ENCODE peak calls at places on chromosomes 5 and 9, in eight cellular contexts. One of them, this sample, is unnamed.

GRCh38 chr5:152514827-152515397 is 109.8 kb upstream of the NMUR2 start:
- DNase-seq in right cardiac atrium: no peak
- DNase-seq in substantia nigra: no peak
- DNase-seq in lower leg skin: no peak
- DNase-seq in fibroblast of mammary gland: peak; percentile 35
- DNase-seq in stimulated activated CD8-positive, alpha-beta memory T cell treated with anti-CD3 and anti-CD28 coated beads, Interleukin-15, amount 100 ng/mL, for 24 hours: no peak
- DNase-seq in ACHN: peak; percentile 28
- DNase-seq in SK-MEL-5: peak; percentile 52
- DNase-seq in this sample: no peak

GRCh38 chr5:142924135-142924883 is 154.1 kb downstream of the ARHGAP26 start:
- DNase-seq in right cardiac atrium: no peak
- DNase-seq in substantia nigra: no peak
- DNase-seq in lower leg skin: no peak
- DNase-seq in fibroblast of mammary gland: peak; percentile 33
- DNase-seq in stimulated activated CD8-positive, alpha-beta memory T cell treated with anti-CD3 and anti-CD28 coated beads, Interleukin-15, amount 100 ng/mL, for 24 hours: no peak
- DNase-seq in ACHN: peak; percentile 1
- DNase-seq in SK-MEL-5: no peak
- DNase-seq in this sample: no peak

GRCh38 chr9:28779240-28779639 is 1206.0 kb upstream of the C9orf72 start:
- DNase-seq in right cardiac atrium: no peak
- DNase-seq in substantia nigra: no peak
- DNase-seq in lower leg skin: no peak
- DNase-seq in fibroblast of mammary gland: peak; percentile 44
- DNase-seq in stimulated activated CD8-positive, alpha-beta memory T cell treated with anti-CD3 and anti-CD28 coated beads, Interleukin-15, amount 100 ng/mL, for 24 hours: no peak
- DNase-seq in ACHN: no peak
- DNase-seq in SK-MEL-5: no peak
- DNase-seq in this sample: no peak

GRCh38 chr9:133767625-133768024 is 29.5 kb upstream of the SARDH start:
- DNase-seq in right cardiac atrium: no peak
- DNase-seq in substantia nigra: no peak
- DNase-seq in lower leg skin: peak; percentile 40
- DNase-seq in fibroblast of mammary gland: no peak
- DNase-seq in stimulated activated CD8-positive, alpha-beta memory T cell treated with anti-CD3 and anti-CD28 coated beads, Interleukin-15, amount 100 ng/mL, for 24 hours: no peak
- DNase-seq in ACHN: no peak
- DNase-seq in SK-MEL-5: no peak
- DNase-seq in this sample: no peak

GRCh38 chr9:16143947-16144890 is 591.4 kb downstream of the CCDC171 start:
- DNase-seq in right cardiac atrium: no peak
- DNase-seq in substantia nigra: no peak
- DNase-seq in lower leg skin: peak; percentile 70
- DNase-seq in fibroblast of mammary gland: no peak
- DNase-seq in stimulated activated CD8-positive, alpha-beta memory T cell treated with anti-CD3 and anti-CD28 coated beads, Interleukin-15, amount 100 ng/mL, for 24 hours: no peak
- DNase-seq in ACHN: no peak
- DNase-seq in SK-MEL-5: no peak
- DNase-seq in this sample: no peak

GRCh38 chr9:34628656-34629491 is at the start of gene ARID3C:
- DNase-seq in right cardiac atrium: no peak
- DNase-seq in substantia nigra: no peak
- DNase-seq in lower leg skin: no peak
- DNase-seq in fibroblast of mammary gland: no peak
- DNase-seq in stimulated activated CD8-positive, alpha-beta memory T cell treated with anti-CD3 and anti-CD28 coated beads, Interleukin-15, amount 100 ng/mL, for 24 hours: no peak
- DNase-seq in ACHN: no peak
- DNase-seq in SK-MEL-5: no peak
- DNase-seq in this sample: no peak

GRCh38 chr9:125477089-125477544 is 215.5 kb downstream of the GAPVD1 start:
- DNase-seq in right cardiac atrium: no peak
- DNase-seq in substantia nigra: no peak
- DNase-seq in lower leg skin: no peak
- DNase-seq in fibroblast of mammary gland: no peak
- DNase-seq in stimulated activated CD8-positive, alpha-beta memory T cell treated with anti-CD3 and anti-CD28 coated beads, Interleukin-15, amount 100 ng/mL, for 24 hours: no peak
- DNase-seq in ACHN: no peak
- DNase-seq in SK-MEL-5: no peak
- DNase-seq in this sample: no peak

GRCh38 chr5:57834829-57835554 is 352.4 kb upstream of the ACTBL2 start:
- DNase-seq in right cardiac atrium: no peak
- DNase-seq in substantia nigra: no peak
- DNase-seq in lower leg skin: no peak
- DNase-seq in fibroblast of mammary gland: peak; percentile 33
- DNase-seq in stimulated activated CD8-positive, alpha-beta memory T cell treated with anti-CD3 and anti-CD28 coated beads, Interleukin-15, amount 100 ng/mL, for 24 hours: no peak
- DNase-seq in ACHN: peak; percentile 75
- DNase-seq in SK-MEL-5: no peak
- DNase-seq in this sample: no peak

GRCh38 chr9:113593682-113594281 is 130.3 kb downstream of the RGS3 start:
- DNase-seq in right cardiac atrium: peak; percentile 97
- DNase-seq in substantia nigra: peak; percentile 86
- DNase-seq in lower leg skin: peak; percentile 95
- DNase-seq in fibroblast of mammary gland: peak; percentile 96
- DNase-seq in stimulated activated CD8-positive, alpha-beta memory T cell treated with anti-CD3 and anti-CD28 coated beads, Interleukin-15, amount 100 ng/mL, for 24 hours: no peak
- DNase-seq in ACHN: peak; percentile 97
- DNase-seq in SK-MEL-5: peak; percentile 98
- DNase-seq in this sample: peak; percentile 96

GRCh38 chr9:5529683-5530221 is 19.4 kb downstream of the PDCD1LG2 start:
- DNase-seq in right cardiac atrium: no peak
- DNase-seq in substantia nigra: no peak
- DNase-seq in lower leg skin: no peak
- DNase-seq in fibroblast of mammary gland: no peak
- DNase-seq in stimulated activated CD8-positive, alpha-beta memory T cell treated with anti-CD3 and anti-CD28 coated beads, Interleukin-15, amount 100 ng/mL, for 24 hours: no peak
- DNase-seq in ACHN: no peak
- DNase-seq in SK-MEL-5: no peak
- DNase-seq in this sample: no peak

GRCh38 chr9:32841314-32841713 is 58.0 kb downstream of the TMEM215 start:
- DNase-seq in right cardiac atrium: no peak
- DNase-seq in substantia nigra: no peak
- DNase-seq in lower leg skin: no peak
- DNase-seq in fibroblast of mammary gland: no peak
- DNase-seq in stimulated activated CD8-positive, alpha-beta memory T cell treated with anti-CD3 and anti-CD28 coated beads, Interleukin-15, amount 100 ng/mL, for 24 hours: no peak
- DNase-seq in ACHN: no peak
- DNase-seq in SK-MEL-5: no peak
- DNase-seq in this sample: no peak

GRCh38 chr9:112002847-112003457 is 106.3 kb downstream of the UGCG start:
- DNase-seq in right cardiac atrium: no peak
- DNase-seq in substantia nigra: no peak
- DNase-seq in lower leg skin: peak; percentile 25
- DNase-seq in fibroblast of mammary gland: peak; percentile 21
- DNase-seq in stimulated activated CD8-positive, alpha-beta memory T cell treated with anti-CD3 and anti-CD28 coated beads, Interleukin-15, amount 100 ng/mL, for 24 hours: no peak
- DNase-seq in ACHN: no peak
- DNase-seq in SK-MEL-5: no peak
- DNase-seq in this sample: no peak

GRCh38 chr9:69122086-69122390 is 52.0 kb upstream of the TJP2 start:
- DNase-seq in right cardiac atrium: peak; percentile 71
- DNase-seq in substantia nigra: peak; percentile 73
- DNase-seq in lower leg skin: peak; percentile 92
- DNase-seq in fibroblast of mammary gland: peak; percentile 49
- DNase-seq in stimulated activated CD8-positive, alpha-beta memory T cell treated with anti-CD3 and anti-CD28 coated beads, Interleukin-15, amount 100 ng/mL, for 24 hours: no peak
- DNase-seq in ACHN: peak; percentile 74
- DNase-seq in SK-MEL-5: peak; percentile 66
- DNase-seq in this sample: peak; percentile 85

GRCh38 chr9:94002316-94003140 is 47.4 kb upstream of the BARX1 start:
- DNase-seq in right cardiac atrium: no peak
- DNase-seq in substantia nigra: no peak
- DNase-seq in lower leg skin: no peak
- DNase-seq in fibroblast of mammary gland: peak; percentile 59
- DNase-seq in stimulated activated CD8-positive, alpha-beta memory T cell treated with anti-CD3 and anti-CD28 coated beads, Interleukin-15, amount 100 ng/mL, for 24 hours: no peak
- DNase-seq in ACHN: peak; percentile 52
- DNase-seq in SK-MEL-5: peak; percentile 75
- DNase-seq in this sample: no peak

GRCh38 chr5:149940941-149941644 is 3.5 kb downstream of the PDE6A start:
- DNase-seq in right cardiac atrium: no peak
- DNase-seq in substantia nigra: no peak
- DNase-seq in lower leg skin: no peak
- DNase-seq in fibroblast of mammary gland: no peak
- DNase-seq in stimulated activated CD8-positive, alpha-beta memory T cell treated with anti-CD3 and anti-CD28 coated beads, Interleukin-15, amount 100 ng/mL, for 24 hours: no peak
- DNase-seq in ACHN: no peak
- DNase-seq in SK-MEL-5: peak; percentile 99
- DNase-seq in this sample: no peak

GRCh38 chr9:96674914-96675538 is 19.9 kb upstream of the PRXL2C start:
- DNase-seq in right cardiac atrium: no peak
- DNase-seq in substantia nigra: no peak
- DNase-seq in lower leg skin: no peak
- DNase-seq in fibroblast of mammary gland: peak; percentile 79
- DNase-seq in stimulated activated CD8-positive, alpha-beta memory T cell treated with anti-CD3 and anti-CD28 coated beads, Interleukin-15, amount 100 ng/mL, for 24 hours: no peak
- DNase-seq in ACHN: peak; percentile 35
- DNase-seq in SK-MEL-5: no peak
- DNase-seq in this sample: no peak

GRCh38 chr5:127909078-127909477 is 174.5 kb upstream of the SLC12A2 start:
- DNase-seq in right cardiac atrium: no peak
- DNase-seq in substantia nigra: no peak
- DNase-seq in lower leg skin: no peak
- DNase-seq in fibroblast of mammary gland: peak; percentile 56
- DNase-seq in stimulated activated CD8-positive, alpha-beta memory T cell treated with anti-CD3 and anti-CD28 coated beads, Interleukin-15, amount 100 ng/mL, for 24 hours: no peak
- DNase-seq in ACHN: peak; percentile 55
- DNase-seq in SK-MEL-5: peak; percentile 78
- DNase-seq in this sample: no peak

GRCh38 chr5:172646716-172647285 is 5.7 kb downstream of the NEURL1B start:
- DNase-seq in right cardiac atrium: peak; percentile 50
- DNase-seq in substantia nigra: no peak
- DNase-seq in lower leg skin: no peak
- DNase-seq in fibroblast of mammary gland: no peak
- DNase-seq in stimulated activated CD8-positive, alpha-beta memory T cell treated with anti-CD3 and anti-CD28 coated beads, Interleukin-15, amount 100 ng/mL, for 24 hours: no peak
- DNase-seq in ACHN: no peak
- DNase-seq in SK-MEL-5: peak; percentile 40
- DNase-seq in this sample: peak; percentile 53

GRCh38 chr9:129671519-129671918 is 6.1 kb downstream of the PRRX2 start:
- DNase-seq in right cardiac atrium: no peak
- DNase-seq in substantia nigra: no peak
- DNase-seq in lower leg skin: no peak
- DNase-seq in fibroblast of mammary gland: no peak
- DNase-seq in stimulated activated CD8-positive, alpha-beta memory T cell treated with anti-CD3 and anti-CD28 coated beads, Interleukin-15, amount 100 ng/mL, for 24 hours: no peak
- DNase-seq in ACHN: no peak
- DNase-seq in SK-MEL-5: no peak
- DNase-seq in this sample: no peak

GRCh38 chr9:127572961-127573727 is 38.9 kb upstream of the STXBP1 start:
- DNase-seq in right cardiac atrium: peak; percentile 30
- DNase-seq in substantia nigra: no peak
- DNase-seq in lower leg skin: no peak
- DNase-seq in fibroblast of mammary gland: peak; percentile 86
- DNase-seq in stimulated activated CD8-positive, alpha-beta memory T cell treated with anti-CD3 and anti-CD28 coated beads, Interleukin-15, amount 100 ng/mL, for 24 hours: no peak
- DNase-seq in ACHN: no peak
- DNase-seq in SK-MEL-5: no peak
- DNase-seq in this sample: no peak

GRCh38 chr5:123748239-123748638 is 236.3 kb downstream of the CSNK1G3 start:
- DNase-seq in right cardiac atrium: no peak
- DNase-seq in substantia nigra: no peak
- DNase-seq in lower leg skin: no peak
- DNase-seq in fibroblast of mammary gland: no peak
- DNase-seq in stimulated activated CD8-positive, alpha-beta memory T cell treated with anti-CD3 and anti-CD28 coated beads, Interleukin-15, amount 100 ng/mL, for 24 hours: no peak
- DNase-seq in ACHN: no peak
- DNase-seq in SK-MEL-5: no peak
- DNase-seq in this sample: no peak

GRCh38 chr9:89933578-89933977 is 328.8 kb downstream of the GADD45G start:
- DNase-seq in right cardiac atrium: no peak
- DNase-seq in substantia nigra: no peak
- DNase-seq in lower leg skin: peak; percentile 75
- DNase-seq in fibroblast of mammary gland: no peak
- DNase-seq in stimulated activated CD8-positive, alpha-beta memory T cell treated with anti-CD3 and anti-CD28 coated beads, Interleukin-15, amount 100 ng/mL, for 24 hours: no peak
- DNase-seq in ACHN: no peak
- DNase-seq in SK-MEL-5: no peak
- DNase-seq in this sample: no peak

GRCh38 chr9:121734465-121734864 is 83.0 kb downstream of the DAB2IP start:
- DNase-seq in right cardiac atrium: no peak
- DNase-seq in substantia nigra: no peak
- DNase-seq in lower leg skin: no peak
- DNase-seq in fibroblast of mammary gland: no peak
- DNase-seq in stimulated activated CD8-positive, alpha-beta memory T cell treated with anti-CD3 and anti-CD28 coated beads, Interleukin-15, amount 100 ng/mL, for 24 hours: no peak
- DNase-seq in ACHN: no peak
- DNase-seq in SK-MEL-5: no peak
- DNase-seq in this sample: no peak

GRCh38 chr5:6163913-6164312 is 214.4 kb downstream of the MED10 start:
- DNase-seq in right cardiac atrium: no peak
- DNase-seq in substantia nigra: no peak
- DNase-seq in lower leg skin: no peak
- DNase-seq in fibroblast of mammary gland: no peak
- DNase-seq in stimulated activated CD8-positive, alpha-beta memory T cell treated with anti-CD3 and anti-CD28 coated beads, Interleukin-15, amount 100 ng/mL, for 24 hours: no peak
- DNase-seq in ACHN: no peak
- DNase-seq in SK-MEL-5: no peak
- DNase-seq in this sample: no peak

This sample was measured in Right ventricle myocardium superior.